ENCODE peak calls at places on chromosomes 1 and 21, in nine cellular contexts. D is endothelial cell, V is astrocyte of the cerebellum, J is fibroblast of the conjunctiva, U is T1000, L is germinal center, E is EL, F is T-helper 2 cell, Y is amniotic epithelial cell. M is an unnamed sample.

GRCh38 chr1:92367496-92367895 is 68.6 kb downstream of the RPAP2 start:
- DNase-seq in L (no peak), D (no peak), J (no peak), U (no peak), Y (no peak), E (no peak), F (no peak), V (no peak), M (no peak)

GRCh38 chr1:97919568-97920261 is 1.1 kb downstream of the DPYD start:
- DNase-seq in E (peak), D (no peak), V (no peak), J (no peak), L (no peak), Y (peak), F (no peak), U (no peak), M (peak)

GRCh38 chr1:176444286-176444685 is 18.7 kb upstream of the PAPPA2 start:
- DNase-seq in J (no peak), F (no peak), U (no peak), Y (no peak), D (no peak), V (no peak), E (no peak), L (no peak), M (no peak)

GRCh38 chr1:59971464-59971911 is 44.9 kb upstream of the CYP2J2 start:
- DNase-seq in U (peak), Y (peak), D (peak), V (no peak), L (peak), E (peak), F (peak), J (peak), M (peak)

GRCh38 chr1:172906778-172907592 is 143.8 kb downstream of the TNFSF18 start:
- DNase-seq in V (peak), E (peak), D (peak), Y (peak), L (peak), U (peak), J (no peak), F (no peak), M (peak)

GRCh38 chr1:63892632-63893395 is 119.0 kb downstream of the ROR1 start:
- DNase-seq in J (no peak), F (no peak), D (no peak), Y (no peak), V (peak), E (peak), L (peak), U (no peak), M (peak)

GRCh38 chr1:214537219-214537618 is 14.2 kb downstream of the PTPN14 start:
- DNase-seq in D (no peak), U (no peak), L (no peak), V (no peak), F (no peak), Y (peak), E (peak), J (no peak), M (peak)

GRCh38 chr1:59506952-59507351 is 210.1 kb downstream of the FGGY start:
- DNase-seq in U (no peak), J (peak), E (no peak), L (peak), D (no peak), V (no peak), F (no peak), Y (no peak), M (peak)

GRCh38 chr1:100347009-100347966 is 5.0 kb upstream of the CDC14A start:
- DNase-seq in D (no peak), Y (peak), J (no peak), L (no peak), U (no peak), E (peak), V (no peak), F (no peak), M (peak)

GRCh38 chr1:231467986-231468385 is 45.9 kb upstream of the EGLN1 start:
- DNase-seq in U (no peak), D (no peak), Y (no peak), L (no peak), F (no peak), E (no peak), V (no peak), J (no peak), M (no peak)

GRCh38 chr1:110829955-110830553 is 42.9 kb upstream of the CD53 start:
- DNase-seq in L (peak), J (no peak), D (peak), F (no peak), U (no peak), V (no peak), E (peak), Y (peak), M (no peak)

GRCh38 chr1:155175927-155176371 is 2.3 kb downstream of the TRIM46 start:
- DNase-seq in D (no peak), L (no peak), E (no peak), Y (no peak), V (no peak), F (no peak), U (no peak), J (no peak), M (no peak)

GRCh38 chr1:201946224-201946908 is at the start of gene LMOD1:
- DNase-seq in V (peak), E (peak), L (no peak), J (peak), F (no peak), Y (peak), U (no peak), D (peak), M (peak)

GRCh38 chr1:240653030-240653429 is 41.1 kb upstream of the GREM2 start:
- DNase-seq in V (no peak), J (no peak), F (no peak), E (no peak), U (no peak), L (no peak), D (no peak), Y (no peak), M (no peak)

GRCh38 chr1:165144757-165145397 is 211.6 kb downstream of the LMX1A start:
- DNase-seq in U (peak), D (peak), Y (peak), E (peak), F (no peak), L (peak), V (peak), J (peak), M (peak)

GRCh38 chr1:16630661-16631247 is 17.4 kb upstream of the NBPF1 start:
- DNase-seq in E (no peak), F (no peak), J (no peak), Y (no peak), V (no peak), L (no peak), U (no peak), D (no peak), M (no peak)

GRCh38 chr1:181669209-181669608 is 185.9 kb downstream of the CACNA1E start:
- DNase-seq in D (no peak), U (no peak), F (no peak), E (no peak), Y (no peak), V (no peak), L (no peak), J (no peak), M (no peak)

GRCh38 chr1:86621286-86621685 is 74.4 kb downstream of the CLCA4 start:
- DNase-seq in E (no peak), D (no peak), F (no peak), Y (no peak), L (no peak), U (no peak), V (no peak), J (no peak), M (no peak)

GRCh38 chr1:151047925-151048644 is 534 bp downstream of the C1orf56 start:
- DNase-seq in U (peak), F (peak), E (peak), Y (peak), L (peak), V (no peak), D (peak), J (peak), M (peak)

GRCh38 chr1:23865543-23865930 is 2.6 kb downstream of the FUCA1 start:
- DNase-seq in L (no peak), F (no peak), Y (peak), U (no peak), J (no peak), E (peak), D (no peak), V (peak), M (no peak)

GRCh38 chr21:26840912-26841311 is 4.3 kb downstream of the ADAMTS1 start:
- DNase-seq in E (peak), J (no peak), D (no peak), F (no peak), V (no peak), U (peak), L (no peak), Y (peak), M (peak)

GRCh38 chr1:59046730-59047157 is 250.2 kb upstream of the FGGY start:
- DNase-seq in D (no peak), E (peak), F (no peak), V (no peak), Y (no peak), J (no peak), L (no peak), U (no peak), M (peak)

GRCh38 chr21:31671931-31672330 is 12.4 kb downstream of the SOD1 start:
- DNase-seq in F (no peak), V (no peak), J (no peak), E (no peak), L (no peak), Y (no peak), U (no peak), D (no peak), M (no peak)

GRCh38 chr1:25469177-25469576 is 38.5 kb downstream of the MACO1 start:
- DNase-seq in L (no peak), V (peak), Y (peak), F (no peak), J (no peak), U (no peak), D (no peak), E (peak), M (peak)

GRCh38 chr1:227779021-227779441 is 36.4 kb upstream of the PRSS38 start:
- DNase-seq in Y (no peak), U (no peak), J (no peak), V (no peak), L (no peak), D (no peak), E (no peak), F (no peak), M (no peak)

GRCh38 chr1:38781872-38782617 is 77.5 kb downstream of the RRAGC start:
- DNase-seq in E (no peak), J (no peak), D (no peak), V (no peak), Y (no peak), F (no peak), L (no peak), U (no peak), M (peak)

GRCh38 chr1:225409051-225409450 is 18.8 kb downstream of the LBR start:
- DNase-seq in E (no peak), D (no peak), Y (no peak), V (no peak), F (no peak), J (no peak), U (no peak), L (no peak), M (no peak)

GRCh38 chr1:31843506-31843905 is 27.7 kb upstream of the SPOCD1 start:
- DNase-seq in F (no peak), D (no peak), V (no peak), E (peak), J (peak), Y (peak), U (no peak), L (no peak), M (peak)

GRCh38 chr1:163168053-163168452 is 34.7 kb downstream of the RGS5 start:
- DNase-seq in D (no peak), E (peak), U (peak), Y (peak), F (no peak), J (peak), L (no peak), V (peak), M (peak)

GRCh38 chr21:35328856-35329455 is 279.9 kb upstream of the RUNX1 start:
- DNase-seq in F (no peak), E (no peak), J (no peak), L (no peak), V (no peak), D (no peak), Y (no peak), U (no peak), M (no peak)

GRCh38 chr21:28018741-28019669 is 973.7 kb downstream of the LTN1 start:
- DNase-seq in U (no peak), E (peak), J (no peak), L (no peak), D (no peak), F (no peak), Y (peak), V (no peak), M (no peak)

GRCh38 chr1:4425892-4426291 is 228.5 kb upstream of the AJAP1 start:
- DNase-seq in F (no peak), Y (no peak), V (no peak), U (no peak), E (no peak), L (peak), J (no peak), D (no peak), M (no peak)

GRCh38 chr1:88276158-88276557 is 407.9 kb upstream of the PKN2 start:
- DNase-seq in V (peak), U (no peak), E (peak), D (no peak), Y (peak), J (no peak), F (no peak), L (no peak), M (no peak)

GRCh38 chr1:68163220-68163619 is 69.1 kb downstream of the WLS start:
- DNase-seq in Y (no peak), L (no peak), V (no peak), E (no peak), J (no peak), F (no peak), U (no peak), D (no peak), M (no peak)

GRCh38 chr1:156160744-156161181 is 7.4 kb downstream of the SEMA4A start:
- DNase-seq in U (peak), V (no peak), E (peak), F (peak), J (no peak), D (peak), L (no peak), Y (peak), M (peak)

GRCh38 chr1:51313268-51313852 is 17.0 kb downstream of the TTC39A start:
- DNase-seq in D (peak), F (no peak), V (no peak), Y (no peak), J (no peak), U (no peak), E (peak), L (no peak), M (no peak)

GRCh38 chr1:145720556-145720877 is 1.2 kb downstream of the CD160 start:
- DNase-seq in F (no peak), L (no peak), V (no peak), E (peak), U (peak), D (no peak), Y (peak), J (no peak), M (peak)

GRCh38 chr1:235843458-235843857 is 23.2 kb downstream of the LYST start:
- DNase-seq in Y (peak), V (no peak), E (peak), D (no peak), L (peak), F (no peak), J (no peak), U (no peak), M (peak)